ENCODE peak calls at places on chromosomes 4 and X, in six cellular contexts. Z, C, V, K, F and W are unnamed samples.

GRCh38 chrX:37302569-37302968 is 46.6 kb upstream of the PRRG1 start:
- DNase-seq in Z (no peak), C (peak), V (no peak), K (no peak), F (peak), W (peak)

GRCh38 chr4:179738822-179739221 is 2296.6 kb upstream of the AGA start:
- DNase-seq in Z (no peak), C (no peak), V (no peak), K (no peak), F (no peak), W (no peak)

GRCh38 chr4:165079476-165079875 is 25.8 kb downstream of the TRIM75 start:
- DNase-seq in Z (no peak), C (no peak), V (no peak), K (no peak), F (no peak), W (peak)

GRCh38 chr4:120692964-120693363 is 229.6 kb downstream of the PRDM5 start:
- DNase-seq in Z (no peak), C (peak), V (no peak), K (peak), F (peak), W (peak)

GRCh38 chr4:119735136-119735770 is 106.6 kb upstream of the PDE5A start:
- DNase-seq in Z (no peak), C (peak), V (no peak), K (peak), F (peak), W (peak)

GRCh38 chr4:6044805-6045204 is 26.6 kb upstream of the C4orf50 start:
- DNase-seq in Z (no peak), C (no peak), V (no peak), K (no peak), F (no peak), W (no peak)

GRCh38 chr4:2007804-2008670 is 737 bp downstream of the NELFA start:
- DNase-seq in Z (no peak), C (no peak), V (no peak), K (no peak), F (peak), W (peak)

GRCh38 chr4:683982-684571 is 4.9 kb downstream of the SLC49A3 start:
- DNase-seq in Z (no peak), C (peak), V (no peak), K (no peak), F (peak), W (peak)

GRCh38 chr4:83107636-83108035 is 6.9 kb downstream of the PLAC8 start:
- DNase-seq in Z (no peak), C (no peak), V (no peak), K (no peak), F (no peak), W (no peak)

GRCh38 chrX:72128881-72129280 is 2.8 kb downstream of the RTL5 start:
- DNase-seq in Z (no peak), C (no peak), V (no peak), K (no peak), F (peak), W (peak)

GRCh38 chrX:109886122-109886761 is 116.7 kb upstream of the TMEM164 start:
- DNase-seq in Z (no peak), C (peak), V (no peak), K (no peak), F (peak), W (peak)

GRCh38 chr4:80036949-80037348 is 36.1 kb downstream of the ANTXR2 start:
- DNase-seq in Z (no peak), C (peak), V (no peak), K (peak), F (peak), W (peak)

GRCh38 chr4:179465131-179465797 is 2023.0 kb upstream of the AGA start:
- DNase-seq in Z (no peak), C (no peak), V (no peak), K (no peak), F (no peak), W (peak)

GRCh38 chr4:77566148-77566547 is 39.5 kb upstream of the CXCL13 start:
- DNase-seq in Z (no peak), C (no peak), V (no peak), K (no peak), F (no peak), W (no peak)

GRCh38 chr4:40630335-40631021 is 814 bp upstream of the RBM47 start:
- DNase-seq in Z (no peak), C (no peak), V (no peak), K (no peak), F (no peak), W (no peak)

GRCh38 chr4:186739317-186739716 is 15.7 kb upstream of the FAT1 start:
- DNase-seq in Z (no peak), C (no peak), V (no peak), K (no peak), F (no peak), W (no peak)

GRCh38 chrX:3516051-3516541 is 169.6 kb upstream of the MXRA5 start:
- DNase-seq in Z (no peak), C (peak), V (no peak), K (no peak), F (peak), W (peak)

GRCh38 chr4:144666539-144667175 is 20.7 kb downstream of the HHIP start:
- DNase-seq in Z (no peak), C (peak), V (no peak), K (peak), F (peak), W (peak)

GRCh38 chr4:81786063-81786763 is 314.5 kb upstream of the RASGEF1B start:
- DNase-seq in Z (no peak), C (no peak), V (no peak), K (no peak), F (no peak), W (no peak)

GRCh38 chr4:89491731-89492235 is 184.2 kb upstream of the GPRIN3 start:
- DNase-seq in Z (no peak), C (no peak), V (no peak), K (no peak), F (no peak), W (no peak)

GRCh38 chr4:137032242-137032641 is 500.1 kb downstream of the PCDH18 start:
- DNase-seq in Z (no peak), C (no peak), V (no peak), K (no peak), F (peak), W (peak)

GRCh38 chr4:123244233-123244632 is 152.4 kb upstream of the SPRY1 start:
- DNase-seq in Z (no peak), C (no peak), V (no peak), K (no peak), F (peak), W (peak)

GRCh38 chr4:85717847-85718246 is 242.9 kb downstream of the ARHGAP24 start:
- DNase-seq in Z (no peak), C (peak), V (no peak), K (no peak), F (peak), W (no peak)

GRCh38 chr4:40241936-40242590 is 45.2 kb downstream of the RHOH start:
- DNase-seq in Z (no peak), C (peak), V (no peak), K (no peak), F (no peak), W (peak)

GRCh38 chrX:151790421-151791160 is 56.0 kb downstream of the CNGA2 start:
- DNase-seq in Z (no peak), C (peak), V (no peak), K (no peak), F (no peak), W (peak)

GRCh38 chr4:6470502-6471302 is 1.7 kb downstream of the PPP2R2C start:
- DNase-seq in Z (no peak), C (peak), V (no peak), K (no peak), F (peak), W (peak)

GRCh38 chr4:144223654-144224053 is 83.1 kb upstream of the GYPA start:
- DNase-seq in Z (no peak), C (peak), V (no peak), K (no peak), F (no peak), W (no peak)